ENCODE peak calls at places on chromosomes 6 and 20, in ten cellular contexts. One of them, this sample, is unnamed.
A peak's percentile ranks its signal among the peaks of the same experiment; 100 is the strongest.

GRCh38 chr6:3304500-3305215 is 45.9 kb downstream of the PSMG4 start:
- DNase-seq in mammary epithelial cell: no peak
- DNase-seq in tibial artery: peak; percentile 37
- DNase-seq in lower lobe of right lung: no peak
- DNase-seq in hepatocyte: no peak
- DNase-seq in BE2C: no peak
- DNase-seq in CD8-positive, alpha-beta T cell: no peak
- DNase-seq in bronchial epithelial cell: no peak
- DNase-seq in stomach: no peak
- DNase-seq in left ventricle myocardium inferior: no peak
- DNase-seq in this sample: no peak

GRCh38 chr20:63957690-63958441 is 1.6 kb upstream of the UCKL1 start:
- DNase-seq in mammary epithelial cell: peak; percentile 55
- DNase-seq in tibial artery: no peak
- DNase-seq in lower lobe of right lung: no peak
- DNase-seq in hepatocyte: peak; percentile 86
- DNase-seq in BE2C: peak; percentile 63
- DNase-seq in CD8-positive, alpha-beta T cell: no peak
- DNase-seq in bronchial epithelial cell: peak; percentile 59
- DNase-seq in stomach: peak; percentile 71
- DNase-seq in left ventricle myocardium inferior: no peak
- DNase-seq in this sample: peak; percentile 63

GRCh38 chr6:9527679-9528286 is 887.1 kb downstream of the TFAP2A start:
- DNase-seq in mammary epithelial cell: no peak
- DNase-seq in tibial artery: no peak
- DNase-seq in lower lobe of right lung: no peak
- DNase-seq in hepatocyte: peak; percentile 8
- DNase-seq in BE2C: no peak
- DNase-seq in CD8-positive, alpha-beta T cell: no peak
- DNase-seq in bronchial epithelial cell: no peak
- DNase-seq in stomach: no peak
- DNase-seq in left ventricle myocardium inferior: no peak
- DNase-seq in this sample: peak; percentile 34

GRCh38 chr6:77604476-77604875 is 48.4 kb upstream of the MEI4 start:
- DNase-seq in mammary epithelial cell: no peak
- DNase-seq in tibial artery: no peak
- DNase-seq in lower lobe of right lung: no peak
- DNase-seq in hepatocyte: no peak
- DNase-seq in BE2C: no peak
- DNase-seq in CD8-positive, alpha-beta T cell: no peak
- DNase-seq in bronchial epithelial cell: no peak
- DNase-seq in stomach: no peak
- DNase-seq in left ventricle myocardium inferior: no peak
- DNase-seq in this sample: no peak

GRCh38 chr6:91681341-91681740 is 1094.5 kb upstream of the MAP3K7 start:
- DNase-seq in mammary epithelial cell: no peak
- DNase-seq in tibial artery: no peak
- DNase-seq in lower lobe of right lung: no peak
- DNase-seq in hepatocyte: no peak
- DNase-seq in BE2C: no peak
- DNase-seq in CD8-positive, alpha-beta T cell: no peak
- DNase-seq in bronchial epithelial cell: no peak
- DNase-seq in stomach: no peak
- DNase-seq in left ventricle myocardium inferior: no peak
- DNase-seq in this sample: no peak

GRCh38 chr6:31597006-31597405 is 4.2 kb upstream of the NCR3 start:
- DNase-seq in mammary epithelial cell: no peak
- DNase-seq in tibial artery: no peak
- DNase-seq in lower lobe of right lung: no peak
- DNase-seq in hepatocyte: no peak
- DNase-seq in BE2C: peak; percentile 33
- DNase-seq in CD8-positive, alpha-beta T cell: peak; percentile 56
- DNase-seq in bronchial epithelial cell: no peak
- DNase-seq in stomach: no peak
- DNase-seq in left ventricle myocardium inferior: no peak
- DNase-seq in this sample: peak; percentile 37

GRCh38 chr6:44542401-44543116 is 155.1 kb downstream of the CDC5L start:
- DNase-seq in mammary epithelial cell: no peak
- DNase-seq in tibial artery: peak; percentile 58
- DNase-seq in lower lobe of right lung: no peak
- DNase-seq in hepatocyte: no peak
- DNase-seq in BE2C: no peak
- DNase-seq in CD8-positive, alpha-beta T cell: no peak
- DNase-seq in bronchial epithelial cell: no peak
- DNase-seq in stomach: no peak
- DNase-seq in left ventricle myocardium inferior: no peak
- DNase-seq in this sample: no peak

GRCh38 chr20:38724603-38725457 is 544 bp downstream of the SLC32A1 start:
- DNase-seq in mammary epithelial cell: no peak
- DNase-seq in tibial artery: no peak
- DNase-seq in lower lobe of right lung: no peak
- DNase-seq in hepatocyte: no peak
- DNase-seq in BE2C: no peak
- DNase-seq in CD8-positive, alpha-beta T cell: no peak
- DNase-seq in bronchial epithelial cell: no peak
- DNase-seq in stomach: no peak
- DNase-seq in left ventricle myocardium inferior: no peak
- DNase-seq in this sample: no peak

GRCh38 chr20:50292324-50293243 is 102.0 kb downstream of the CEBPB start:
- DNase-seq in mammary epithelial cell: peak; percentile 51
- DNase-seq in tibial artery: peak; percentile 99
- DNase-seq in lower lobe of right lung: peak; percentile 93
- DNase-seq in hepatocyte: peak; percentile 85
- DNase-seq in BE2C: peak; percentile 37
- DNase-seq in CD8-positive, alpha-beta T cell: no peak
- DNase-seq in bronchial epithelial cell: peak; percentile 70
- DNase-seq in stomach: peak; percentile 91
- DNase-seq in left ventricle myocardium inferior: peak; percentile 91
- DNase-seq in this sample: peak; percentile 39

DNA sequence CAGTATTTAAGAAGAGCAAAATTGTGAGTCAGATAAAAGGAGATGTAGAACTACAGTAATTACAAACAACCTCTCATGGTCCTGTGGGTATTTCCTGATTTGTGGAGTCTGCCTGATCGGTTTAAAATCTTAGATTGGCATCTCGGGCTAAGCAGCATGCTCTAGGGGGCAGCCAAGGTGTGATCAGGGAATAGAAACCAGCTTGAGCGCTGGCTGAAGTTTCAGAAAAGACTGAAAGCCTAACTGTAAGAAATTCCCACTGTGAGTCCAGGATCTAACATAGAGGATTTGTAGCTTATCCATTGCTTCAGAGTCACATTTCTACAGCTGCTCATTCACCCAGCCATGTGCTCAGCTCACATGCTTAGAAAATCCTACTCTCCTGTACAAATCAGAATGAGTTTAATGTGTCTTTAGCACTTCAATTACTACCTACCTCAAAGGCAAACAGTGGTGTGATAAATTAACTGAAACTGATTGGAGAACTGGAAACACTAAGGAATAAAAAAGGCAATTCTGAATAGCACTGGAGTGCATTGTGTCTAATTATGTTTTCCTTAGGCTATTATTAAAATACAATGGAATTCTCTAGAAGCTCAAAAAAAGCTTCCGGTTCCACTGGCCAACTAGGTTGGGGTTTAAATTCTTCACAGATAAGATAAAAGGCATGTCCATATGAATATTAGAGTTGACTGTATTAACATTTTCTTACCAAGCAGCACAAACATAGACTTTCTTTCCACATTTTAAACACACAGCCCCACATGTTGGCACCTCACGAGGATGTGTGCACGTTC is 73.8 kb upstream of the MPC1 start:
- DNase-seq in mammary epithelial cell: no peak
- DNase-seq in tibial artery: no peak
- DNase-seq in lower lobe of right lung: no peak
- DNase-seq in hepatocyte: no peak
- DNase-seq in BE2C: no peak
- DNase-seq in CD8-positive, alpha-beta T cell: peak; percentile 27
- DNase-seq in bronchial epithelial cell: peak; percentile 39
- DNase-seq in stomach: no peak
- DNase-seq in left ventricle myocardium inferior: no peak
- DNase-seq in this sample: peak; percentile 23
- TF ChIP-seq CTCF in mammary epithelial cell: no peak
- TF ChIP-seq CTCF in tibial artery: no peak
- TF ChIP-seq CTCF in lower lobe of right lung: peak; percentile 28
- TF ChIP-seq CTCF in hepatocyte: peak; percentile 20
- TF ChIP-seq CTCF in BE2C: peak; percentile 26
- TF ChIP-seq CTCF in CD8-positive, alpha-beta T cell: no peak
- TF ChIP-seq CTCF in bronchial epithelial cell: peak; percentile 30
- TF ChIP-seq CTCF in stomach: no peak
- TF ChIP-seq CTCF in left ventricle myocardium inferior: peak; percentile 40
- TF ChIP-seq CTCF in this sample: peak; percentile 47

GRCh38 chr6:24313133-24313476 is 44.8 kb downstream of the DCDC2 start:
- DNase-seq in mammary epithelial cell: no peak
- DNase-seq in tibial artery: no peak
- DNase-seq in lower lobe of right lung: no peak
- DNase-seq in hepatocyte: no peak
- DNase-seq in BE2C: no peak
- DNase-seq in CD8-positive, alpha-beta T cell: no peak
- DNase-seq in bronchial epithelial cell: no peak
- DNase-seq in stomach: no peak
- DNase-seq in left ventricle myocardium inferior: no peak
- DNase-seq in this sample: no peak
- H3K4me3 ChIP-seq in mammary epithelial cell: no peak overlapping the region
- H3K4me3 ChIP-seq in tibial artery: no peak overlapping the region
- H3K4me3 ChIP-seq in lower lobe of right lung: no peak overlapping the region
- H3K4me3 ChIP-seq in hepatocyte: no peak overlapping the region
- H3K4me3 ChIP-seq in BE2C: no peak overlapping the region
- H3K4me3 ChIP-seq in CD8-positive, alpha-beta T cell: no peak overlapping the region
- H3K4me3 ChIP-seq in bronchial epithelial cell: no peak overlapping the region
- H3K4me3 ChIP-seq in stomach: no peak overlapping the region
- H3K4me3 ChIP-seq in left ventricle myocardium inferior: no peak overlapping the region
- H3K4me3 ChIP-seq in this sample: no peak overlapping the region

DNA sequence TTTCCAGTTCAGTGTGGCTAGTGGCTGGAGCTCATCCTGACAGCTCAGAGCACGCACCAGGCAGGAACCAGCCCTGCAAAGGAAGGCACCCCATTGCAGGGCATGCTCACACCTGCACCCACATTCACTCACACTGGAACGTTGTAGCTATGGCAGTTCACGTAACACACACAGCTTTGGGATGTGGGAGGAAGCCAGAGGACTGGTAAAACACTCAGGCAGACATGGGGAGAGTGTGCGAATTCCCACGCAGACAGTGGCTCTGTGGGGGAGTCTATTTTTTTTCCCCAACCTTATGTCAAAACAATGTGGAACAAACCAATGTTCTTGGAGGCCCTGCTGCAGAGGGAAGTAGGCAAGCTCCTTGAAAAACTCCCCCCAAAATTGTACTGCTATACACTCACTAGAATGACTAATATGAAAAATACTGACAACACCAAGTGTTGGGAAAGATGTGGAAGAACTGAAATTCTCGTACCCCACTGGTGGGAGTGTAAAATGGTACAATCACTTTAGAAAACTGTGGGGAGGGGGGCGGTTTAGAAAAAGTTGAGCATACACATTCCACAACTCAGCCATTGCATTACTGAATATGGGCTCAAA is 91.1 kb downstream of the PPP1R14C start:
- DNase-seq in mammary epithelial cell: no peak
- DNase-seq in tibial artery: no peak
- DNase-seq in lower lobe of right lung: no peak
- DNase-seq in hepatocyte: no peak
- DNase-seq in BE2C: no peak
- DNase-seq in CD8-positive, alpha-beta T cell: no peak
- DNase-seq in bronchial epithelial cell: peak; percentile 71
- DNase-seq in stomach: no peak
- DNase-seq in left ventricle myocardium inferior: no peak
- DNase-seq in this sample: peak; percentile 77
- TF ChIP-seq CTCF in mammary epithelial cell: no peak
- TF ChIP-seq CTCF in tibial artery: no peak
- TF ChIP-seq CTCF in lower lobe of right lung: no peak
- TF ChIP-seq CTCF in hepatocyte: no peak
- TF ChIP-seq CTCF in BE2C: no peak
- TF ChIP-seq CTCF in CD8-positive, alpha-beta T cell: no peak
- TF ChIP-seq CTCF in bronchial epithelial cell: no peak
- TF ChIP-seq CTCF in stomach: no peak
- TF ChIP-seq CTCF in left ventricle myocardium inferior: no peak
- TF ChIP-seq CTCF in this sample: no peak

DNA sequence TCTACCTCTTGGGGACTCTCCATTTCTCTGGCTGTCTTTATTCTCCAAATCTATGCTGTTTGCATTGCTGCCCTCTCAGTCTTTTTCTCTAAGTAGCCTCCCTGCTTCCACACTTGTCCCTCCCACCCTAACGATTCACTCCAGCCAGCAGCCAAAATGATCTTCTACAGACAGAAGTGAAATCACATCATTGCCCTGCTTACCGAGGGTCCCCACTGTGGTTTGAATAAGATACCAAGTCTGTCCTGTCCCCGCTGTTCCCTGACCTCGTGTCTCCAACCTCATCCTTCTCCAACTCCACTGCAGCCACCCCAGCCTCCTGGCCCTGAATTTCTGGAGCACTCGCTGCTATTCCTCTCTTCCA is 11.5 kb upstream of the OCSTAMP start:
- DNase-seq in mammary epithelial cell: no peak
- DNase-seq in tibial artery: no peak
- DNase-seq in lower lobe of right lung: no peak
- DNase-seq in hepatocyte: no peak
- DNase-seq in BE2C: no peak
- DNase-seq in CD8-positive, alpha-beta T cell: no peak
- DNase-seq in bronchial epithelial cell: no peak
- DNase-seq in stomach: no peak
- DNase-seq in left ventricle myocardium inferior: no peak
- DNase-seq in this sample: no peak
- H3K4me3 ChIP-seq in mammary epithelial cell: no peak overlapping the region
- H3K4me3 ChIP-seq in tibial artery: peak overlapping the region; percentile 47
- H3K4me3 ChIP-seq in lower lobe of right lung: peak overlapping the region; percentile 34
- H3K4me3 ChIP-seq in hepatocyte: no peak overlapping the region
- H3K4me3 ChIP-seq in BE2C: peak overlapping the region; percentile 56
- H3K4me3 ChIP-seq in CD8-positive, alpha-beta T cell: no peak overlapping the region
- H3K4me3 ChIP-seq in bronchial epithelial cell: no peak overlapping the region
- H3K4me3 ChIP-seq in stomach: peak overlapping the region; percentile 35
- H3K4me3 ChIP-seq in left ventricle myocardium inferior: peak overlapping the region; percentile 43
- H3K4me3 ChIP-seq in this sample: peak overlapping the region; percentile 32

DNA sequence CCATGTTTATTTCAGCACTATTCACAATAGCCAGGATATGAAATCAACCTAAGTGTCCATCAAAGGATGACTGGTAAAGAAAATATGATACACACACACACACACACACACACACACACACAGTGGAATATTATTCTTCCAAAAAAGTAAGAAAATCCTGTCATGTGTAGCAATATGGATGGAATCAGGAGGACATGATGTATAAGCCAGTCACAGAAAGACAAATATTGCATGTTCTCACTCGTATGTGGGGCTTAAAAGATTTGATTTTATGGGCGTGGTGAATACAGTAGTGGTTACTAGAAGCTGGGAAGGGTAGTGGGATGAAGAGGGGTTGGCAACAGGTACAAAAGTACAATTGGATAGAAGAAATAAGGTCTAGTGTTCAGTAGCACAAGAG is 207.0 kb upstream of the PRDM1 start:
- DNase-seq in mammary epithelial cell: no peak
- DNase-seq in tibial artery: no peak
- DNase-seq in lower lobe of right lung: no peak
- DNase-seq in hepatocyte: no peak
- DNase-seq in BE2C: no peak
- DNase-seq in CD8-positive, alpha-beta T cell: no peak
- DNase-seq in bronchial epithelial cell: peak; percentile 84
- DNase-seq in stomach: no peak
- DNase-seq in left ventricle myocardium inferior: no peak
- DNase-seq in this sample: peak; percentile 66
- TF ChIP-seq CTCF in mammary epithelial cell: no peak
- TF ChIP-seq CTCF in tibial artery: no peak
- TF ChIP-seq CTCF in lower lobe of right lung: no peak
- TF ChIP-seq CTCF in hepatocyte: no peak
- TF ChIP-seq CTCF in BE2C: no peak
- TF ChIP-seq CTCF in CD8-positive, alpha-beta T cell: no peak
- TF ChIP-seq CTCF in bronchial epithelial cell: no peak
- TF ChIP-seq CTCF in stomach: no peak
- TF ChIP-seq CTCF in left ventricle myocardium inferior: no peak
- TF ChIP-seq CTCF in this sample: no peak

This sample was measured in epithelial cell of esophagus.